ENCODE peak calls at places on chromosomes 11 and 22, in seven cellular contexts. One of them, this sample, is unnamed.

GRCh38 chr11:70226967-70227366 is 23.9 kb downstream of the FADD start:
- DNase-seq in upper lobe of right lung: no peak
- DNase-seq in CD8-positive, alpha-beta memory T cell: no peak
- DNase-seq in spleen: no peak
- DNase-seq in CD8-positive, alpha-beta T cell: no peak
- DNase-seq in MM.1S: no peak
- DNase-seq in sigmoid colon: no peak
- DNase-seq in this sample: no peak

GRCh38 chr11:131349368-131350086 is 20.9 kb upstream of the NTM start:
- DNase-seq in CD8-positive, alpha-beta T cell: no peak
- DNase-seq in sigmoid colon: no peak
- DNase-seq in CD8-positive, alpha-beta memory T cell: no peak
- DNase-seq in upper lobe of right lung: no peak
- DNase-seq in MM.1S: no peak
- DNase-seq in spleen: no peak
- DNase-seq in this sample: no peak

GRCh38 chr22:24827305-24827704 is 21.3 kb downstream of the SGSM1 start:
- DNase-seq in spleen: peak
- DNase-seq in CD8-positive, alpha-beta T cell: no peak
- DNase-seq in upper lobe of right lung: peak
- DNase-seq in MM.1S: no peak
- DNase-seq in sigmoid colon: no peak
- DNase-seq in CD8-positive, alpha-beta memory T cell: no peak
- DNase-seq in this sample: no peak

GRCh38 chr11:69907611-69908010 is 88.4 kb upstream of the FGF3 start:
- DNase-seq in spleen: peak
- DNase-seq in MM.1S: no peak
- DNase-seq in upper lobe of right lung: peak
- DNase-seq in sigmoid colon: no peak
- DNase-seq in CD8-positive, alpha-beta memory T cell: no peak
- DNase-seq in CD8-positive, alpha-beta T cell: no peak
- DNase-seq in this sample: no peak

GRCh38 chr11:108632041-108632440 is 32.8 kb upstream of the DDX10 start:
- DNase-seq in CD8-positive, alpha-beta T cell: no peak
- DNase-seq in spleen: no peak
- DNase-seq in CD8-positive, alpha-beta memory T cell: no peak
- DNase-seq in MM.1S: no peak
- DNase-seq in sigmoid colon: no peak
- DNase-seq in upper lobe of right lung: no peak
- DNase-seq in this sample: no peak

GRCh38 chr11:66373261-66373660 is 1.7 kb upstream of the SLC29A2 start:
- DNase-seq in sigmoid colon: no peak
- DNase-seq in MM.1S: no peak
- DNase-seq in CD8-positive, alpha-beta memory T cell: no peak
- DNase-seq in spleen: peak
- DNase-seq in CD8-positive, alpha-beta T cell: no peak
- DNase-seq in upper lobe of right lung: no peak
- DNase-seq in this sample: no peak

GRCh38 chr11:72528121-72528520 is 93.8 kb upstream of the CLPB start:
- DNase-seq in CD8-positive, alpha-beta T cell: no peak
- DNase-seq in CD8-positive, alpha-beta memory T cell: no peak
- DNase-seq in MM.1S: no peak
- DNase-seq in spleen: no peak
- DNase-seq in sigmoid colon: no peak
- DNase-seq in upper lobe of right lung: no peak
- DNase-seq in this sample: no peak

GRCh38 chr11:132450631-132451030 is 1080.2 kb downstream of the NTM start:
- DNase-seq in sigmoid colon: no peak
- DNase-seq in CD8-positive, alpha-beta T cell: no peak
- DNase-seq in CD8-positive, alpha-beta memory T cell: no peak
- DNase-seq in spleen: no peak
- DNase-seq in upper lobe of right lung: no peak
- DNase-seq in MM.1S: no peak
- DNase-seq in this sample: no peak

GRCh38 chr22:48391171-48391711 is 1436.4 kb downstream of the BRD1 start:
- DNase-seq in CD8-positive, alpha-beta T cell: no peak
- DNase-seq in upper lobe of right lung: no peak
- DNase-seq in sigmoid colon: peak
- DNase-seq in MM.1S: no peak
- DNase-seq in CD8-positive, alpha-beta memory T cell: no peak
- DNase-seq in spleen: no peak
- DNase-seq in this sample: no peak

GRCh38 chr22:30572840-30573593 is 1.4 kb downstream of the GAL3ST1 start:
- DNase-seq in upper lobe of right lung: no peak
- DNase-seq in MM.1S: no peak
- DNase-seq in spleen: no peak
- DNase-seq in CD8-positive, alpha-beta T cell: no peak
- DNase-seq in CD8-positive, alpha-beta memory T cell: no peak
- DNase-seq in sigmoid colon: no peak
- DNase-seq in this sample: no peak

GRCh38 chr11:124776865-124777645 is 15.0 kb upstream of the ESAM start:
- DNase-seq in CD8-positive, alpha-beta T cell: no peak
- DNase-seq in upper lobe of right lung: no peak
- DNase-seq in sigmoid colon: no peak
- DNase-seq in spleen: no peak
- DNase-seq in CD8-positive, alpha-beta memory T cell: no peak
- DNase-seq in MM.1S: no peak
- DNase-seq in this sample: no peak

GRCh38 chr22:50303848-50304527 is 3.5 kb downstream of the PLXNB2 start:
- DNase-seq in CD8-positive, alpha-beta T cell: no peak
- DNase-seq in spleen: no peak
- DNase-seq in CD8-positive, alpha-beta memory T cell: no peak
- DNase-seq in MM.1S: no peak
- DNase-seq in sigmoid colon: peak
- DNase-seq in upper lobe of right lung: peak
- DNase-seq in this sample: peak

GRCh38 chr11:92528051-92528450 is 303.4 kb downstream of the FAT3 start:
- DNase-seq in spleen: no peak
- DNase-seq in sigmoid colon: no peak
- DNase-seq in CD8-positive, alpha-beta memory T cell: no peak
- DNase-seq in MM.1S: no peak
- DNase-seq in upper lobe of right lung: no peak
- DNase-seq in CD8-positive, alpha-beta T cell: no peak
- DNase-seq in this sample: no peak

GRCh38 chr11:75320643-75321042 is 30.8 kb downstream of the ARRB1 start:
- DNase-seq in CD8-positive, alpha-beta T cell: no peak
- DNase-seq in CD8-positive, alpha-beta memory T cell: no peak
- DNase-seq in sigmoid colon: no peak
- DNase-seq in MM.1S: no peak
- DNase-seq in upper lobe of right lung: no peak
- DNase-seq in spleen: no peak
- DNase-seq in this sample: no peak

GRCh38 chr11:20081336-20081735 is 78.9 kb downstream of the DBX1 start:
- DNase-seq in upper lobe of right lung: no peak
- DNase-seq in spleen: no peak
- DNase-seq in sigmoid colon: no peak
- DNase-seq in MM.1S: no peak
- DNase-seq in CD8-positive, alpha-beta memory T cell: no peak
- DNase-seq in CD8-positive, alpha-beta T cell: no peak
- DNase-seq in this sample: no peak

GRCh38 chr11:57500926-57501325 is 14.6 kb downstream of the SLC43A1 start:
- DNase-seq in spleen: no peak
- DNase-seq in upper lobe of right lung: no peak
- DNase-seq in CD8-positive, alpha-beta memory T cell: no peak
- DNase-seq in sigmoid colon: no peak
- DNase-seq in MM.1S: no peak
- DNase-seq in CD8-positive, alpha-beta T cell: no peak
- DNase-seq in this sample: no peak

GRCh38 chr11:61580292-61580888 is 486 bp downstream of the SYT7 start:
- DNase-seq in upper lobe of right lung: no peak
- DNase-seq in CD8-positive, alpha-beta memory T cell: no peak
- DNase-seq in MM.1S: no peak
- DNase-seq in CD8-positive, alpha-beta T cell: no peak
- DNase-seq in spleen: peak
- DNase-seq in sigmoid colon: no peak
- DNase-seq in this sample: no peak
- H3K4me3 ChIP-seq in upper lobe of right lung: peak
- H3K4me3 ChIP-seq in CD8-positive, alpha-beta memory T cell: no peak
- H3K4me3 ChIP-seq in MM.1S: no peak
- H3K4me3 ChIP-seq in CD8-positive, alpha-beta T cell: no peak
- H3K4me3 ChIP-seq in spleen: peak
- H3K4me3 ChIP-seq in sigmoid colon: peak
- H3K4me3 ChIP-seq in this sample: no peak

GRCh38 chr11:16605971-16606783 is 132.3 kb upstream of the C11orf58 start:
- DNase-seq in MM.1S: peak
- DNase-seq in upper lobe of right lung: peak
- DNase-seq in CD8-positive, alpha-beta T cell: peak
- DNase-seq in CD8-positive, alpha-beta memory T cell: peak
- DNase-seq in sigmoid colon: peak
- DNase-seq in spleen: peak
- DNase-seq in this sample: peak

GRCh38 chr11:16604784-16605439 is 133.5 kb upstream of the C11orf58 start:
- DNase-seq in CD8-positive, alpha-beta T cell: no peak
- DNase-seq in MM.1S: peak
- DNase-seq in sigmoid colon: peak
- DNase-seq in upper lobe of right lung: peak
- DNase-seq in CD8-positive, alpha-beta memory T cell: no peak
- DNase-seq in spleen: peak
- DNase-seq in this sample: no peak

GRCh38 chr11:16607675-16608644 is 130.5 kb upstream of the C11orf58 start:
- DNase-seq in upper lobe of right lung: peak
- DNase-seq in MM.1S: no peak
- DNase-seq in CD8-positive, alpha-beta memory T cell: no peak
- DNase-seq in CD8-positive, alpha-beta T cell: no peak
- DNase-seq in sigmoid colon: peak
- DNase-seq in spleen: peak
- DNase-seq in this sample: no peak

GRCh38 chr11:16605440-16605970 is 132.9 kb upstream of the C11orf58 start:
- DNase-seq in CD8-positive, alpha-beta memory T cell: no peak
- DNase-seq in sigmoid colon: no peak
- DNase-seq in MM.1S: peak
- DNase-seq in upper lobe of right lung: peak
- DNase-seq in CD8-positive, alpha-beta T cell: no peak
- DNase-seq in spleen: peak
- DNase-seq in this sample: no peak

GRCh38 chr11:16606784-16607674 is 131.4 kb upstream of the C11orf58 start:
- DNase-seq in CD8-positive, alpha-beta T cell: no peak
- DNase-seq in MM.1S: no peak
- DNase-seq in sigmoid colon: peak
- DNase-seq in CD8-positive, alpha-beta memory T cell: no peak
- DNase-seq in upper lobe of right lung: peak
- DNase-seq in spleen: peak
- DNase-seq in this sample: no peak
- H3K27ac ChIP-seq in CD8-positive, alpha-beta T cell: no peak
- H3K27ac ChIP-seq in MM.1S: no peak
- H3K27ac ChIP-seq in sigmoid colon: peak
- H3K27ac ChIP-seq in CD8-positive, alpha-beta memory T cell: no peak
- H3K27ac ChIP-seq in upper lobe of right lung: peak
- H3K27ac ChIP-seq in spleen: peak
- H3K27ac ChIP-seq in this sample: no peak

GRCh38 chr22:27461470-27461869 is 340.1 kb downstream of the MN1 start:
- DNase-seq in CD8-positive, alpha-beta memory T cell: no peak
- DNase-seq in CD8-positive, alpha-beta T cell: no peak
- DNase-seq in spleen: no peak
- DNase-seq in MM.1S: no peak
- DNase-seq in upper lobe of right lung: no peak
- DNase-seq in sigmoid colon: no peak
- DNase-seq in this sample: no peak
- H3K4me3 ChIP-seq in CD8-positive, alpha-beta memory T cell: no peak
- H3K4me3 ChIP-seq in CD8-positive, alpha-beta T cell: no peak
- H3K4me3 ChIP-seq in spleen: no peak
- H3K4me3 ChIP-seq in MM.1S: no peak
- H3K4me3 ChIP-seq in upper lobe of right lung: no peak
- H3K4me3 ChIP-seq in sigmoid colon: no peak
- H3K4me3 ChIP-seq in this sample: no peak

DNA sequence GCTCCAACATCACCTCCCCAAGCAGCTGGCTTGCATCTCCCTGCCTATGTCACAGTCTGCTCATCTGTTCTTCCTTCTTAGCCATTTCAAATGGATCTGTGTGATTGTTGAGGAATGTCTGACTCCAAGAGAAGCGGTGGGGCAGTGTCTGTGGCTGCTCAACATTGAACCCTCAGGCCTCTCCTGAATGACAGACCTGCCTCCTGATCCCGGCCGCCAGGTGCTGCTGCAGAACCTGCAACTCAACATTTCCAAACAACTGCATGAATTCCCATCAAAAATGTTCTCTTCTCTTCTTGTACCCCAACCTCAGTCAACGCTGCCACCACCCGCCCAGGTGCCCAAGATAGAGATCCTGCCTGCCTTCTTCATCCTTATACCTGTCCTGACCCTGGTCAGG is 132.5 kb downstream of the FBXO7 start:
- DNase-seq in spleen: peak
- DNase-seq in CD8-positive, alpha-beta T cell: no peak
- DNase-seq in MM.1S: no peak
- DNase-seq in upper lobe of right lung: no peak
- DNase-seq in sigmoid colon: no peak
- DNase-seq in CD8-positive, alpha-beta memory T cell: no peak
- DNase-seq in this sample: no peak
- H3K27ac ChIP-seq in spleen: peak
- H3K27ac ChIP-seq in CD8-positive, alpha-beta T cell: no peak
- H3K27ac ChIP-seq in MM.1S: no peak
- H3K27ac ChIP-seq in upper lobe of right lung: no peak
- H3K27ac ChIP-seq in sigmoid colon: no peak
- H3K27ac ChIP-seq in CD8-positive, alpha-beta memory T cell: no peak
- H3K27ac ChIP-seq in this sample: no peak

DNA sequence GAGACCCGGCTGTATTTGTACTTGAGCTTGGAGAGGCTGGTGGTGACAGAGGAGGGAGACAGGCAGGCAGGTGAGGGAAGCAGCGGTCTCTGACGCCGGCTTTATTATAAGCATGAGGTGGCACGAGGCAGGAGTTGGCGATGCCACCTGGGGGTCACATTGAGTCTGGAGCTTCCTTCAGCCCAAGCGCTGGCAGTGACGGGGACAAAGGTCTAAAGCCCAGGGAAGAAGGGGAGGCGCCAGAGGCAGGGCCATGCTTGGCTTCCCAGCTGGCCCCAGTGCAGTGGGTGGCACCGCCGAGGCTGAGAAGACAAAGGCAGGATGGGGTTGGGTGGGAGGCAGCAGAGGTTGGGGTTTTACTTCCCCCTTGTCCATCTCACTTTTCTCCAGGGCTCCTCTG is 4.5 kb downstream of the FXYD2 start:
- DNase-seq in upper lobe of right lung: no peak
- DNase-seq in sigmoid colon: no peak
- DNase-seq in spleen: no peak
- DNase-seq in CD8-positive, alpha-beta T cell: no peak
- DNase-seq in CD8-positive, alpha-beta memory T cell: peak
- DNase-seq in MM.1S: no peak
- DNase-seq in this sample: no peak
- H3K4me3 ChIP-seq in upper lobe of right lung: no peak
- H3K4me3 ChIP-seq in sigmoid colon: no peak
- H3K4me3 ChIP-seq in spleen: no peak
- H3K4me3 ChIP-seq in CD8-positive, alpha-beta T cell: no peak
- H3K4me3 ChIP-seq in CD8-positive, alpha-beta memory T cell: no peak
- H3K4me3 ChIP-seq in MM.1S: no peak
- H3K4me3 ChIP-seq in this sample: no peak

GRCh38 chr22:42356547-42356946 is 75.7 kb downstream of the NFAM1 start:
- DNase-seq in sigmoid colon: no peak
- DNase-seq in CD8-positive, alpha-beta T cell: no peak
- DNase-seq in CD8-positive, alpha-beta memory T cell: no peak
- DNase-seq in spleen: no peak
- DNase-seq in MM.1S: no peak
- DNase-seq in upper lobe of right lung: no peak
- DNase-seq in this sample: peak
- H3K27ac ChIP-seq in sigmoid colon: no peak
- H3K27ac ChIP-seq in CD8-positive, alpha-beta T cell: no peak
- H3K27ac ChIP-seq in CD8-positive, alpha-beta memory T cell: no peak
- H3K27ac ChIP-seq in spleen: no peak
- H3K27ac ChIP-seq in MM.1S: no peak
- H3K27ac ChIP-seq in upper lobe of right lung: no peak
- H3K27ac ChIP-seq in this sample: peak